ENCODE peak calls at places on chromosome 9, in six cellular contexts. J is AG10803; P is GM23338; C is fibroblast of mammary gland; X is thyroid gland; H is naive thymus-derived CD4-positive, alpha-beta T cell. G is an unnamed sample.

GRCh38 chr9:99040254-99040653 is 64.7 kb upstream of the TGFBR1 start:
- DNase-seq in J (no peak), P (no peak), C (no peak), X (no peak), H (no peak), G (no peak)

GRCh38 chr9:9257999-9258398 is 1354.8 kb downstream of the PTPRD start:
- DNase-seq in J (no peak), P (no peak), C (no peak), X (no peak), H (no peak), G (no peak)

GRCh38 chr9:81080900-81081299 is 608.4 kb downstream of the TLE1 start:
- DNase-seq in J (no peak), P (no peak), C (no peak), X (no peak), H (no peak), G (no peak)

GRCh38 chr9:120078112-120078511 is 501.9 kb downstream of the CDK5RAP2 start:
- DNase-seq in J (no peak), P (peak), C (no peak), X (no peak), H (no peak), G (no peak)

GRCh38 chr9:19154135-19154612 is 26.9 kb upstream of the PLIN2 start:
- DNase-seq in J (peak), P (no peak), C (peak), X (no peak), H (no peak), G (peak)

GRCh38 chr9:5578018-5578697 is 50.7 kb upstream of the RIC1 start:
- DNase-seq in J (peak), P (no peak), C (no peak), X (no peak), H (no peak), G (no peak)

GRCh38 chr9:134836406-134836970 is 44.1 kb upstream of the FCN2 start:
- DNase-seq in J (no peak), P (no peak), C (no peak), X (no peak), H (no peak), G (no peak)

GRCh38 chr9:90783552-90783951 is 18.1 kb upstream of the SYK start:
- DNase-seq in J (no peak), P (peak), C (no peak), X (no peak), H (no peak), G (no peak)

GRCh38 chr9:21779397-21779796 is 23.0 kb upstream of the MTAP start:
- DNase-seq in J (peak), P (no peak), C (peak), X (no peak), H (no peak), G (no peak)

GRCh38 chr9:120937127-120937526 is 10.5 kb upstream of the TRAF1 start:
- DNase-seq in J (no peak), P (no peak), C (no peak), X (no peak), H (no peak), G (peak)

GRCh38 chr9:125433461-125434001 is 171.9 kb downstream of the GAPVD1 start:
- DNase-seq in J (peak), P (no peak), C (peak), X (no peak), H (no peak), G (no peak)

GRCh38 chr9:99590879-99591278 is 230.8 kb upstream of the NR4A3 start:
- DNase-seq in J (no peak), P (no peak), C (no peak), X (no peak), H (no peak), G (no peak)

GRCh38 chr9:105241356-105242043 is 3.0 kb upstream of the SLC44A1 start:
- DNase-seq in J (peak), P (peak), C (no peak), X (no peak), H (no peak), G (peak)

GRCh38 chr9:128193469-128194096 is 2.2 kb upstream of the CIZ1 start:
- DNase-seq in J (no peak), P (no peak), C (no peak), X (no peak), H (no peak), G (no peak)

GRCh38 chr9:119963258-119963797 is 594.1 kb upstream of the BRINP1 start:
- DNase-seq in J (peak), P (peak), C (peak), X (no peak), H (no peak), G (peak)

GRCh38 chr9:102631559-102631958 is 363.6 kb upstream of the CYLC2 start:
- DNase-seq in J (no peak), P (peak), C (peak), X (no peak), H (no peak), G (peak)

GRCh38 chr9:93303258-93303771 is 119.4 kb downstream of the WNK2 start:
- DNase-seq in J (no peak), P (no peak), C (no peak), X (no peak), H (no peak), G (no peak)

GRCh38 chr9:18256574-18256973 is 217.4 kb upstream of the ADAMTSL1 start:
- DNase-seq in J (peak), P (peak), C (peak), X (no peak), H (no peak), G (peak)

GRCh38 chr9:93118863-93119702 is 15.0 kb downstream of the NINJ1 start:
- DNase-seq in J (no peak), P (no peak), C (no peak), X (peak), H (peak), G (no peak)

GRCh38 chr9:35516481-35516880 is 26.6 kb downstream of the RUSC2 start:
- DNase-seq in J (peak), P (peak), C (peak), X (peak), H (no peak), G (peak)

GRCh38 chr9:14271078-14271673 is 42.8 kb downstream of the NFIB start:
- DNase-seq in J (peak), P (peak), C (peak), X (peak), H (no peak), G (peak)

GRCh38 chr9:122119166-122119521 is 26.0 kb upstream of the TTLL11 start:
- DNase-seq in J (no peak), P (no peak), C (no peak), X (no peak), H (no peak), G (no peak)

GRCh38 chr9:70073193-70073592 is 29.5 kb downstream of the MAMDC2 start:
- DNase-seq in J (no peak), P (no peak), C (peak), X (no peak), H (no peak), G (peak)

GRCh38 chr9:29285818-29286217 is 1712.5 kb upstream of the C9orf72 start:
- DNase-seq in J (no peak), P (peak), C (peak), X (no peak), H (no peak), G (peak)

GRCh38 chr9:18905883-18906649 is 126.9 kb downstream of the SAXO1 start:
- DNase-seq in J (no peak), P (no peak), C (peak), X (no peak), H (no peak), G (peak)

GRCh38 chr9:125843646-125844045 is 96.5 kb downstream of the PBX3 start:
- DNase-seq in J (no peak), P (peak), C (peak), X (no peak), H (no peak), G (peak)

GRCh38 chr9:100064872-100065581 is 33.8 kb downstream of the ERP44 start:
- DNase-seq in J (peak), P (no peak), C (peak), X (no peak), H (no peak), G (peak)

GRCh38 chr9:126989847-126990821 is 75.6 kb downstream of the RALGPS1 start:
- DNase-seq in J (peak), P (peak), C (peak), X (peak), H (no peak), G (peak)

GRCh38 chr9:69476797-69477196 is 151.8 kb downstream of the ENTREP1 start:
- DNase-seq in J (no peak), P (peak), C (no peak), X (no peak), H (no peak), G (no peak)

GRCh38 chr9:106228861-106229260 is 534.5 kb downstream of the TMEM38B start:
- DNase-seq in J (no peak), P (no peak), C (no peak), X (no peak), H (no peak), G (no peak)

GRCh38 chr9:98406469-98406868 is 151.0 kb upstream of the TBC1D2 start:
- DNase-seq in J (no peak), P (no peak), C (no peak), X (no peak), H (no peak), G (no peak)

GRCh38 chr9:77731930-77732329 is 83.8 kb upstream of the GNA14 start:
- DNase-seq in J (no peak), P (no peak), C (no peak), X (peak), H (no peak), G (no peak)

GRCh38 chr9:9521033-9521779 is 1091.6 kb downstream of the PTPRD start:
- DNase-seq in J (no peak), P (peak), C (no peak), X (no peak), H (no peak), G (no peak)

GRCh38 chr9:80292231-80292630 is 720.5 kb downstream of the TLE4 start:
- DNase-seq in J (no peak), P (no peak), C (no peak), X (no peak), H (no peak), G (no peak)

GRCh38 chr9:16314476-16314875 is 556.0 kb downstream of the BNC2 start:
- DNase-seq in J (no peak), P (no peak), C (no peak), X (no peak), H (no peak), G (no peak)

GRCh38 chr9:89792189-89793123 is 187.6 kb downstream of the GADD45G start:
- DNase-seq in J (no peak), P (no peak), C (no peak), X (no peak), H (no peak), G (no peak)

GRCh38 chr9:136585531-136586120 is 39.8 kb upstream of the NOTCH1 start:
- DNase-seq in J (no peak), P (no peak), C (no peak), X (no peak), H (no peak), G (no peak)
- H3K4me3 ChIP-seq in J (no peak), P (no peak), C (no peak), X (no peak), H (no peak), G (no peak)

GRCh38 chr9:27985714-27986113 is 412.4 kb upstream of the C9orf72 start:
- DNase-seq in J (no peak), P (no peak), C (no peak), X (no peak), H (no peak), G (no peak)

GRCh38 chr9:27990524-27990923 is 417.2 kb upstream of the C9orf72 start:
- DNase-seq in J (no peak), P (no peak), C (no peak), X (no peak), H (no peak), G (no peak)
- H3K4me3 ChIP-seq in J (no peak), P (no peak), C (no peak), X (no peak), H (no peak), G (no peak)

DNA sequence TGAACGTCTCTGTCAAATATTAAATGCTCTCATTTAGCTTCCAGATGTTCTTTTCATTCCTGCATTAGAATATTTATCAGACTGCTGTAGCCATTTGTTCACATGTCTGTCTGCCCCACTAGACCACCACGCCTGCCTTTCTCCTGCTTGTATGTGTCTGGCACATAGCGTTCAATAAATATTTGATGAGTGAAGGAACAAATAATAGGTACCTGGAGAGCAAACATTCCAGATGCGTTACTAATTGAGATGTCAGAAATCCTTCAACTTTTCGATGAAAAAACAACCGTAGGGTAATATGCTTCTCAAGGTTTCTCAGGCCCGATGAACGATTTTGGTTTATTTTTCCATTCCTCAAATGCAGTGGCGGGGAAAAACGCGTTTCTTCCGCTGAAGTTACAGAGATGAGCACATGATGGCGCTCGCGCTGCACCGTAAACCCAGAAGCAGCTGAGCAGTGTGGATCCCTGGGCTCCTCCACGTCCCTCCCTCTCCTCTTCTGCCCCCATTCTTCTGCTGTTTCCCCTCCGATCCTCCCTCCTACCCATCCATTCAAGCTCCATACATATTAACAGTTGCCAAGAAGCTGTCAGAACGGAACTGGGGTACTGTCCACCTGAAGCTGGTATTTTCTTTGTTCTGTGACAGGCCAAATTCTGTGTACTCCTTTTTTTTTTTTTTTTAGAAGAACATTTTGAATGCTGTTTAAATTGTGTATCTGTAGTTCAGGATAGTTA is 245.4 kb downstream of the MPDZ start:
- DNase-seq in J (peak), P (peak), C (peak), X (peak), H (no peak), G (peak)
- H3K4me3 ChIP-seq in J (peak), P (no peak), C (peak), X (no peak), H (no peak), G (peak)

GRCh38 chr9:72952394-72952720 is 496 bp downstream of the ALDH1A1 start:
- DNase-seq in J (no peak), P (no peak), C (no peak), X (no peak), H (no peak), G (no peak)

GRCh38 chr9:72954431-72955420 is 1.9 kb upstream of the ALDH1A1 start:
- DNase-seq in J (peak), P (no peak), C (peak), X (no peak), H (no peak), G (peak)

GRCh38 chr9:72951520-72952393 is 1.1 kb downstream of the ALDH1A1 start:
- DNase-seq in J (no peak), P (no peak), C (no peak), X (no peak), H (no peak), G (no peak)

GRCh38 chr9:72951043-72951442 is 1.8 kb downstream of the ALDH1A1 start:
- DNase-seq in J (no peak), P (no peak), C (no peak), X (no peak), H (no peak), G (no peak)

DNA sequence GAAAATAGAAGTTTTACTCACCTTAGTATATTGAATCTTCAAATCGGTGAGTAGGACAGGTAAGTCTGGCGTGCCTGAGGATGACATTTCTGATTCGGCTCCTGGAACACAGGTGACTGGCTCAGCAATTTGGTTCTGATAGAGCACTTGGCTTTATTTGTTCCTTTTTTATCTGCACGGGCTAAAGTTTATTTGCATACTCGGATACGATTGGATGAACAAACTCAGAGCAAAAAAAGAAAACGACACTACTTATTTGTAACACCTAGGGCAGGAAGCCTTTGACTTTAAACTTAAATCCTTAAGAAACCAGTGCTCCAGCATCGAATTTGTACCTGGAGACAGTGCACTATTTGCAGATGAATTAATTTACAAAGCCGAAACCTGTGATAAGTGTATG is at the start of gene ALDH1A1:
- DNase-seq in J (no peak), P (peak), C (peak), X (peak), H (no peak), G (no peak)
- H3K4me3 ChIP-seq in J (no peak), P (no peak), C (no peak), X (peak), H (no peak), G (no peak)

GRCh38 chr9:26973989-26974388 is 17.8 kb downstream of the IFT74 start:
- DNase-seq in J (no peak), P (peak), C (no peak), X (no peak), H (no peak), G (no peak)

GRCh38 chr9:26974927-26975326 is 18.7 kb downstream of the IFT74 start:
- DNase-seq in J (no peak), P (peak), C (no peak), X (no peak), H (no peak), G (no peak)

GRCh38 chr9:26971721-26972120 is 15.5 kb downstream of the IFT74 start:
- DNase-seq in J (no peak), P (no peak), C (no peak), X (no peak), H (no peak), G (no peak)

GRCh38 chr9:26975728-26976707 is 19.8 kb downstream of the IFT74 start:
- DNase-seq in J (peak), P (peak), C (peak), X (no peak), H (no peak), G (peak)
- H3K4me3 ChIP-seq in J (no peak), P (peak), C (peak), X (no peak), H (no peak), G (no peak)

GRCh38 chr9:94993821-94994165 is 267.3 kb downstream of the AOPEP start:
- DNase-seq in J (no peak), P (no peak), C (no peak), X (no peak), H (no peak), G (no peak)
- H3K4me3 ChIP-seq in J (no peak), P (no peak), C (no peak), X (no peak), H (no peak), G (no peak)

GRCh38 chr9:83472764-83473163 is 65.4 kb downstream of the FRMD3 start:
- DNase-seq in J (no peak), P (no peak), C (no peak), X (no peak), H (no peak), G (peak)
- H3K4me3 ChIP-seq in J (no peak), P (no peak), C (no peak), X (no peak), H (no peak), G (no peak)

DNA sequence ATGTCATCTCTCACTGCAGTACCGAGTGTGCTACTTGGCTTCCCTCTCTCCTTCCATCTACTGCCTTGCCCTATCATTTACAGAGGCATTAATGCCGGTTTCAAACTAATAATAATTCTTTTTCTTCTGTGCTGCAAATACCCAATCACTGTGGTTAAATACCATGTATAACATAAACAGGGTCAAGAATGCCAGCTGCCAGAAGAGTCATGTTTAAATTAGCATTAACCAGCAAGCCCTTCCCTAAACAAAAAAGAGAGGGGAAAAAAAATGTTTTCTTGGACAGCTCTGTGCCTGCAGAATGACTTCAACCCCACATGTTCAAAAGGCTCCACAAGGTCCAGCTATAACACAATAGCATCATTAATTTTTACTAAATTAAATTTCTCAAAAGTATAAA is 4.1 kb downstream of the LPAR1 start:
- DNase-seq in J (no peak), P (no peak), C (no peak), X (no peak), H (no peak), G (no peak)
- H3K4me3 ChIP-seq in J (no peak), P (no peak), C (no peak), X (no peak), H (no peak), G (no peak)

DNA sequence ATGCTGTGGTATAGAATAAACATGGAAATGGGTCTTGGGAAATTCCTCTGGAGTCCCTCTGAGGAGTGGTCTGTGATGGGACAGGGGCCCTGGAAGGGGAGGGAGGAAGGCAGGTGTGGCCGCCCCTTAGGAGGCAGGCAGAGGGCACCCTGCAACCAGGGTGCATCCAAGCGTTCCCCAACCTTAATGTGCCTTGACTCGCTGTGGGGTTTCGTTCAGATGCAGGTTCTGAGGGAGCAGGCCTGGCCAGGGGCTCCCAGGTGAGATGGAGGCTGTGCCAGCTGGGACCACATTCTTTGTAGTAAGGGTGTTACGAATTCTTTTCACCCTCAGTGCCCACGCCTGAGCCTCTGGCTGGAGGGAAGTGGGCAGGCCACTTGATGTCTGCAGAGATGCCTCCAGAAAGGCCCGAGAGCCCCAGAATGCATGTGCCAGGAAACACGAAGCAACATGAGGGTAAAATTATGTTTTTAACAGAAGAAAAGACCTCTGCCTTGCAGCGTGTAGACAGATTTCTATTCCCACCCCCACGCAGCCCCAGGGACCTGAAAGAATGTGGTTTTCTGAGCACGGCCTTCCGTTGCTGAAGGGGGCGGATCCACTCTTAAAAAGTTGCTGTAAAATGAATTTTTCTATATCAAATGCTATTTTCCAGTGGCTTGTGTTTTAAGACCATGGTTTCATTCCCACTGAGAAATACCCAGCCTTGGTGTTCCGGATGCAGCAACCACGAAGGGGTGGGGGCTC is 150.5 kb upstream of the IER5L start:
- DNase-seq in J (no peak), P (no peak), C (peak), X (peak), H (no peak), G (peak)
- H3K4me3 ChIP-seq in J (no peak), P (no peak), C (no peak), X (no peak), H (no peak), G (no peak)

G was measured in fibroblast of pulmonary artery.